ENCODE peak calls at places on chromosomes 5 and 9, in six cellular contexts. H, Q, R, B, K and A are unnamed samples.
A peak's percentile ranks its signal among the peaks of the same experiment; 100 is the strongest.

GRCh38 chr5:5480481-5481111 is 58.1 kb downstream of the ICE1 start:
- DNase-seq in H (no peak), K (no peak), B (no peak), Q (no peak), R (no peak), A (no peak)

GRCh38 chr9:120891255-120891954 is 14.4 kb upstream of the PHF19 start:
- DNase-seq in H (no peak), Q (no peak), K (no peak), R (no peak), B (no peak), A (no peak)

GRCh38 chr9:125397736-125398135 is 136.1 kb downstream of the GAPVD1 start:
- DNase-seq in R (no peak), Q (no peak), B (no peak), H (no peak), K (no peak), A (no peak)

GRCh38 chr5:43039468-43040286 is 442 bp downstream of the ANXA2R start:
- DNase-seq in H (peak; percentile 29), K (peak; percentile 86), B (peak; percentile 50), R (peak; percentile 58), Q (peak; percentile 51), A (peak; percentile 66)

GRCh38 chr5:132387649-132388117 is 18.2 kb downstream of the SLC22A5 start:
- DNase-seq in B (no peak), H (peak; percentile 69), R (peak; percentile 93), K (peak; percentile 91), Q (peak; percentile 63), A (no peak)

GRCh38 chr5:178576591-178577351 is 13.4 kb downstream of the COL23A1 start:
- DNase-seq in Q (no peak), H (no peak), K (no peak), R (no peak), B (no peak), A (no peak)

GRCh38 chr9:128705051-128705965 is 3.0 kb downstream of the PKN3 start:
- DNase-seq in H (no peak), K (peak; percentile 50), R (no peak), Q (no peak), B (no peak), A (no peak)

GRCh38 chr5:147483961-147484707 is 25.7 kb downstream of the DPYSL3 start:
- DNase-seq in H (peak; percentile 78), R (no peak), Q (no peak), B (no peak), K (peak; percentile 89), A (peak; percentile 49)

GRCh38 chr5:147464211-147464610 is 45.7 kb downstream of the DPYSL3 start:
- DNase-seq in R (no peak), B (peak; percentile 11), K (no peak), Q (no peak), H (no peak), A (no peak)

GRCh38 chr5:167720201-167720600 is 571.2 kb upstream of the WWC1 start:
- DNase-seq in Q (no peak), B (no peak), H (no peak), R (no peak), K (no peak), A (no peak)

GRCh38 chr5:142432369-142432863 is 107.6 kb upstream of the SPRY4 start:
- DNase-seq in B (no peak), Q (peak; percentile 86), R (no peak), K (no peak), H (no peak), A (no peak)
- TF ChIP-seq EP300 in B (no peak), Q (no peak), R (no peak), K (no peak), H (no peak), A (no peak)

GRCh38 chr5:169875091-169875727 is 105.1 kb downstream of the INSYN2B start:
- DNase-seq in H (no peak), B (no peak), R (no peak), Q (no peak), K (no peak), A (peak; percentile 56)
- H3K27ac ChIP-seq in H (no peak overlapping the region), B (no peak overlapping the region), R (no peak overlapping the region), Q (peak overlapping the region; percentile 46), K (peak overlapping the region; percentile 43), A (no peak overlapping the region)

DNA sequence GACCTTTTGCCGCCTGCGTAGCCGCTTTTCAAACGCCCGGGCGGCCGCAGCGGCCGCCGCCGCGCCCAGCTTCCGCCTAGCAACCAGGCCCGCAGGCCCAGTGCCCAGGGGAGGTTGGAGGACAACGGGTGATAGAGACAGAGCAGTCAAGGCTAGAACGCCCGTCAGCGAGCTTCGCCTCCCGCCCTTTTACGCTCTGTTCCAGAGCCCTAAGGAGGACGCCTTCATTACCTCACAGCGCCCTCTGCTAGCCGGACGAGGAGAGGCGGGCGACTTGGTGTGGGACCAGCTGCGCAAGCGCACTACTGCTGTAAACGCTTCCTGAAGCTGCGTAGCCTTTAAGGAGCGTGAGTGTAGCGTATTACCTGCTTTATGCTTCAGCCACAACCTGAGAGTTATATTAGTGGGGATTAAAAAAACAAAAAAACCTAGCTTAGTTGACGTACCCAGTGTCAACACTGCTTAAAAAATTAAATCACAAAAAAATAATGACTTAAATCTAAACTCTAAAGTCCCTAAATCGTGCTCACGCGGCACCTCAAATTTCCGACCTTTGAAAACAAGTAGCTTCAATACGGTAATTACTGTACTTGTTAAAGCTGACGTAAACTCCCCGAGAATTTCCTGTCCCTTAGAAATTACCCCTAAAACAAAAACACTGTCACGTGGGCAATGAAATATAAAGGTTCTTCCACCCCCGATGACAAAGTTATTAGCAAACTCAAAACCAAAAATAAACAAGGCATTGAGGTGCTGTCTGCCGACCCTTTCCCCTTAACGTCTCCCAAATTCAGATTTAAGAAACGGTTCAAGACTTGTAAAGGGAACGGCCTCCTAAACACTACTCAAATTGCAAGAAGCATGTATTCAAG is at the start of gene CEP120:
- DNase-seq in R (peak; percentile 98), H (peak; percentile 98), Q (peak; percentile 100), K (peak; percentile 99), B (peak; percentile 98), A (peak; percentile 98)
- TF ChIP-seq EP300 in R (no peak), H (no peak), Q (no peak), K (no peak), B (peak; percentile 42), A (peak; percentile 81)

GRCh38 chr5:173501922-173502321 is 114.5 kb downstream of the BOD1 start:
- DNase-seq in B (no peak), R (no peak), Q (no peak), H (no peak), K (no peak), A (no peak)
- H3K27ac ChIP-seq in B (no peak overlapping the region), R (no peak overlapping the region), Q (no peak overlapping the region), H (no peak overlapping the region), K (no peak overlapping the region), A (no peak overlapping the region)

GRCh38 chr5:34499001-34499734 is 157.0 kb upstream of the RAI14 start:
- DNase-seq in R (no peak), B (no peak), Q (no peak), H (no peak), K (no peak), A (no peak)
- TF ChIP-seq EP300 in R (no peak), B (no peak), Q (no peak), H (no peak), K (no peak), A (no peak)

GRCh38 chr9:137461663-137462395 is 2.7 kb upstream of the NSMF start:
- DNase-seq in Q (peak; percentile 66), H (no peak), B (no peak), K (peak; percentile 73), R (peak; percentile 59), A (no peak)

GRCh38 chr9:137461316-137461662 is 2.2 kb upstream of the NSMF start:
- DNase-seq in B (no peak), Q (no peak), H (no peak), K (no peak), R (no peak), A (no peak)

GRCh38 chr9:137459601-137460362 is 648 bp upstream of the NSMF start:
- DNase-seq in Q (no peak), H (peak; percentile 19), K (no peak), B (no peak), R (no peak), A (no peak)

GRCh38 chr9:137459147-137459600 is at the start of gene NSMF:
- DNase-seq in B (peak; percentile 77), R (peak; percentile 99), Q (peak; percentile 98), H (peak; percentile 95), K (peak; percentile 98), A (peak; percentile 90)

DNA sequence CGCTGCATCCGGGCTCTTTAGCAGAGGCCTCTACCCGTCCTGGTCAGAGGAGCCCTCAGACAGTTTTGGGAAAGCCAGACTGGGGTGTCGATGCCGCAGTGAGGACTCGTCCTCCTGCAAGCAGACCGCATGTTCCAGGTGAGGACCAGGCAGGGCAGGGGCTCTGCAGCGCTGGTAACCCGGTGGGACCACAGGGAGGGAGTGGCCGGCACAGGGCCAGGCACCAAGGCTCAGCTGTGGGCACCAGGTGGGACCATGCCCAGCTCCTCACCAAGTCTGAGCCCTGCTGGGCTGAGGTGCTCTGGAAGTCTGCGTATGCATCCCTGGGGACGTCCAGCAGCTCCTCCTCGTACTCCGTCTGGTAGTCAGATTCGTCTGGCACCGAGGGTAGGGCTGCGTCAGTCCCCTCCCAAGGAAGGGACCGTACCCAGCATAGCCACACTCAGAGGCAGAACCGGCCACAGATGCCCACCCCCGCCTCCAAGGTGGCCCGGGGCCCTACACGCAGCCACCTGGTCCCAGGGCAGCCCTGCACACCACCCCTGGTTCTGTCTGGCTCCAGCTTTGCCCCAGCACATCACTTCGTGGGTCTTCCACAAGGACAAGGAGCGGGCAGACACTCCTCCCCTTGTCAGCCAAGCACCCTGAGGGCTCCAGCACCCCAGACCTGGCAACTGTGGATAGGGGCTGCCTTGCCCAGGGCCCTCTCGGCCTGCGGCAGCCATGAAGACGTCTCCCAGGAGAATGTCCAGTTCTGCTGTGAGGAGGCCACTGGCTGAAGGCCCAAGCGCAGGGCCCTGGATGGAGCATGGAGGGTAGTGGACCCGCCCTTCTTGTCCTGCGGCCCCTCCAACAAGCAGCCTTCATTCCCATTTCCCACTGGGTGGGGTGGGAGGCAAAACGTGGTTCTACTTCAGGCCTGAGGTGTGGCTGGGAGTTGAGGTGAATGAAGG is 1.5 kb upstream of the NSMF start:
- DNase-seq in K (peak; percentile 67), Q (no peak), B (no peak), H (peak; percentile 22), R (no peak), A (no peak)
- H3K27ac ChIP-seq in K (no peak overlapping the region), Q (no peak overlapping the region), B (peak overlapping the region; percentile 66), H (no peak overlapping the region), R (peak overlapping the region; percentile 93), A (no peak overlapping the region)